ENCODE peak calls at places on chromosomes 11 and 22, in eight cellular contexts. F, C, Y, M, X, K, Z and H are unnamed samples.
A peak's percentile ranks its signal among the peaks of the same experiment; 100 is the strongest.

GRCh38 chr22:32324505-32325415 is 32.9 kb upstream of the RFPL3 start:
- DNase-seq in F (no peak), C (no peak), Y (no peak), M (no peak), X (no peak), K (peak; percentile 38), Z (no peak), H (no peak)

GRCh38 chr11:64858467-64859401 is 14.3 kb upstream of the CDC42BPG start:
- DNase-seq in F (no peak), C (no peak), Y (no peak), M (no peak), X (no peak), K (no peak), Z (peak; percentile 70), H (peak; percentile 66)

GRCh38 chr22:39316440-39317083 is 2.9 kb downstream of the RPL3 start:
- DNase-seq in F (peak; percentile 93), C (peak; percentile 79), Y (peak; percentile 81), M (peak; percentile 63), X (peak; percentile 5), K (peak; percentile 92), Z (peak; percentile 80), H (no peak)

GRCh38 chr11:114193730-114194674 is 102.2 kb upstream of the NNMT start:
- DNase-seq in F (peak; percentile 13), C (no peak), Y (no peak), M (no peak), X (no peak), K (no peak), Z (no peak), H (no peak)

GRCh38 chr11:73330569-73331093 is 22.6 kb downstream of the ARHGEF17 start:
- DNase-seq in F (no peak), C (peak; percentile 33), Y (no peak), M (no peak), X (no peak), K (peak; percentile 77), Z (no peak), H (no peak)

GRCh38 chr22:35600466-35600865 is 16.7 kb downstream of the MB start:
- DNase-seq in F (no peak), C (no peak), Y (no peak), M (no peak), X (no peak), K (no peak), Z (no peak), H (no peak)

GRCh38 chr11:118911880-118912741 is 13.6 kb downstream of the BCL9L start:
- DNase-seq in F (peak; percentile 95), C (peak; percentile 91), Y (no peak), M (peak; percentile 86), X (no peak), K (peak; percentile 98), Z (peak; percentile 88), H (peak; percentile 46)

GRCh38 chr11:15493066-15493465 is 378.3 kb downstream of the INSC start:
- DNase-seq in F (no peak), C (peak; percentile 33), Y (no peak), M (no peak), X (no peak), K (no peak), Z (no peak), H (no peak)

GRCh38 chr22:46673677-46674236 is 53.6 kb downstream of the GRAMD4 start:
- DNase-seq in F (peak; percentile 46), C (no peak), Y (no peak), M (no peak), X (no peak), K (no peak), Z (peak; percentile 54), H (no peak)

GRCh38 chr11:57641426-57641825 is 8.3 kb downstream of the YPEL4 start:
- DNase-seq in F (peak; percentile 55), C (peak; percentile 36), Y (peak; percentile 78), M (no peak), X (no peak), K (peak; percentile 58), Z (no peak), H (no peak)

GRCh38 chr11:85348945-85349344 is 278.2 kb downstream of the DLG2 start:
- DNase-seq in F (peak; percentile 81), C (no peak), Y (no peak), M (no peak), X (no peak), K (no peak), Z (no peak), H (no peak)

GRCh38 chr11:30653606-30654005 is 67.5 kb upstream of the MPPED2 start:
- DNase-seq in F (no peak), C (no peak), Y (peak; percentile 54), M (no peak), X (no peak), K (no peak), Z (no peak), H (no peak)

GRCh38 chr11:106420686-106421085 is 343.2 kb downstream of the AASDHPPT start:
- DNase-seq in F (no peak), C (no peak), Y (no peak), M (no peak), X (no peak), K (no peak), Z (no peak), H (no peak)

GRCh38 chr22:39439170-39439569 is 17.6 kb upstream of the MGAT3 start:
- DNase-seq in F (no peak), C (peak; percentile 85), Y (no peak), M (no peak), X (no peak), K (no peak), Z (no peak), H (no peak)